ENCODE peak calls at places on chromosomes 13 and 19, in seven cellular contexts. T is endothelial cell of umbilical vein, S is nephron progenitor cell, N is suprapubic skin, R is lower leg skin, O is choroid plexus epithelial cell, D is cardiac muscle cell. J is an unnamed sample.

GRCh38 chr19:13262450-13262849 is 112.2 kb downstream of the IER2 start:
- DNase-seq in T (peak), S (no peak), N (no peak), R (no peak), O (peak), D (peak), J (no peak)

GRCh38 chr13:95707442-95708389 is 30.8 kb downstream of the DNAJC3 start:
- DNase-seq in T (no peak), S (no peak), N (no peak), R (no peak), O (no peak), D (no peak), J (no peak)

GRCh38 chr13:83151308-83151660 is 731.0 kb downstream of the SLITRK1 start:
- DNase-seq in T (no peak), S (no peak), N (no peak), R (no peak), O (peak), D (no peak), J (no peak)

GRCh38 chr13:40608308-40608707 is 58.1 kb downstream of the FOXO1 start:
- DNase-seq in T (no peak), S (no peak), N (no peak), R (no peak), O (no peak), D (no peak), J (no peak)

GRCh38 chr13:44088911-44089851 is 209.5 kb downstream of the LACC1 start:
- DNase-seq in T (no peak), S (no peak), N (no peak), R (no peak), O (no peak), D (no peak), J (no peak)

GRCh38 chr13:95067303-95067702 is 233.9 kb downstream of the ABCC4 start:
- DNase-seq in T (no peak), S (no peak), N (no peak), R (no peak), O (no peak), D (no peak), J (no peak)

GRCh38 chr19:29404951-29405727 is 120.7 kb upstream of the VSTM2B start:
- DNase-seq in T (no peak), S (peak), N (no peak), R (no peak), O (no peak), D (peak), J (no peak)

GRCh38 chr19:6126335-6126974 is 9.0 kb upstream of the ACSBG2 start:
- DNase-seq in T (peak), S (no peak), N (no peak), R (no peak), O (peak), D (peak), J (no peak)

GRCh38 chr13:96020155-96020575 is 33.0 kb downstream of the UGGT2 start:
- DNase-seq in T (peak), S (peak), N (no peak), R (no peak), O (peak), D (peak), J (no peak)

GRCh38 chr13:30340367-30341184 is 33.2 kb upstream of the KATNAL1 start:
- DNase-seq in T (no peak), S (no peak), N (peak), R (peak), O (peak), D (peak), J (peak)

GRCh38 chr19:33621065-33621785 is 528 bp upstream of the CHST8 start:
- DNase-seq in T (no peak), S (no peak), N (no peak), R (no peak), O (no peak), D (no peak), J (no peak)

GRCh38 chr19:47310819-47311218 is 1.2 kb downstream of the C5AR1 start:
- DNase-seq in T (no peak), S (no peak), N (no peak), R (peak), O (peak), D (no peak), J (no peak)

GRCh38 chr13:78709028-78709427 is 50.1 kb upstream of the OBI1 start:
- DNase-seq in T (peak), S (no peak), N (no peak), R (no peak), O (no peak), D (no peak), J (no peak)

GRCh38 chr13:73849292-73849691 is 284.9 kb downstream of the KLF12 start:
- DNase-seq in T (peak), S (no peak), N (no peak), R (no peak), O (peak), D (no peak), J (no peak)

GRCh38 chr13:28586585-28587540 is 72.1 kb upstream of the POMP start:
- DNase-seq in T (no peak), S (no peak), N (no peak), R (no peak), O (no peak), D (no peak), J (no peak)

GRCh38 chr13:29594710-29595379 is 643 bp downstream of the SLC7A1 start:
- DNase-seq in T (peak), S (peak), N (peak), R (peak), O (peak), D (peak), J (peak)

GRCh38 chr19:43634877-43635560 is 4.6 kb downstream of the CADM4 start:
- DNase-seq in T (no peak), S (peak), N (peak), R (no peak), O (peak), D (peak), J (no peak)

DNA sequence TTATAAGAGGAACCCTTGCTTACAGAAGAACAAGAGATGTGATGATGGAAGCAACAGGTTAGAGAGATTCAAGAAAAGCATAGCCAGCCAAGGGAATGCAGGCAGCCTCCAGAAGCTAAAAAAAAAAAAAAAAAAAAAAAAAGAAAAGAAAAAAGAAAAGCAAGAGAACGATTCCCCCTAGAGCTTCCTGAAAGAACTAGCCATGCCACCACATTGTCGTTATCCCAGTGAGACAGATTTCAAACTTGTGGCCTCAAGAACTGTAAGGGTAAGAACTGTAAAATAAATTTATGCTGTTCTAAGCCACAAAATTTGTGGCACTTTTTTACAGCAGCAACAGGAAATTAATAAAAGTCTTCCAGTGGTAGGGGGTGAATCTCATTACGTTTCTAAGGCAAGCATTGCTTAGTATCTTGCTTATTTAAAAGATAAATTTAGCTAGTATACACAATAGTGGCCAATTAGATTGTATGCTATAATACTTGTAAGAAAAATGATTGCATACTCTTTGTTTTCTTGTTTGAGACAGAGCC is 21.8 kb downstream of the RFXAP start:
- DNase-seq in T (no peak), S (no peak), N (no peak), R (no peak), O (no peak), D (no peak), J (no peak)
- TF ChIP-seq CTCF in T (no peak), S (no peak), N (no peak), R (no peak), O (peak), D (no peak), J (no peak)

GRCh38 chr13:43080199-43080598 is 56.8 kb downstream of the DNAJC15 start:
- DNase-seq in T (no peak), S (no peak), N (no peak), R (no peak), O (no peak), D (no peak), J (no peak)

GRCh38 chr13:43089912-43090498 is 66.6 kb downstream of the DNAJC15 start:
- DNase-seq in T (no peak), S (no peak), N (no peak), R (no peak), O (no peak), D (no peak), J (no peak)

GRCh38 chr13:43083750-43084149 is 60.4 kb downstream of the DNAJC15 start:
- DNase-seq in T (no peak), S (no peak), N (no peak), R (no peak), O (no peak), D (no peak), J (no peak)

GRCh38 chr13:43087960-43088580 is 64.7 kb downstream of the DNAJC15 start:
- DNase-seq in T (peak), S (no peak), N (no peak), R (no peak), O (peak), D (no peak), J (no peak)

DNA sequence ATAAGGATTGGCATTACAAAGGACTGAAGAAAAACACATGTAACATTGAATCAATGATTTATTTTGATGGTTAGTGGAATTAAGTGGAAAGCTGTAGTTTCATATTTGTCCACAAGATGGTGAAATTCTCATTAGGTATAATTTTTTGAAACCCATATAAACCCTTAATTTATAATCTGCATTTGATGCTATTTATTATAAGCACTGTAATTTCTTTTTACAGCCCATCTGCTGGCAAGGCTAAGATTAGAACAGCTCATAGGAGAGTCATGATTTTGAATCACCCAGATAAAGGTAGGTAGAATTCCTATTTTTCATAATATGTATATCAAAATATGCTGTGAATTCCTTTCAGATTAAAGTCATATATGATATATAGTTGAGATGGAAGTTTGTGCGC is 62.2 kb downstream of the DNAJC15 start:
- DNase-seq in T (peak), S (no peak), N (no peak), R (no peak), O (peak), D (peak), J (no peak)
- TF ChIP-seq CTCF in T (no peak), S (peak), N (peak), R (no peak), O (peak), D (peak), J (peak)

DNA sequence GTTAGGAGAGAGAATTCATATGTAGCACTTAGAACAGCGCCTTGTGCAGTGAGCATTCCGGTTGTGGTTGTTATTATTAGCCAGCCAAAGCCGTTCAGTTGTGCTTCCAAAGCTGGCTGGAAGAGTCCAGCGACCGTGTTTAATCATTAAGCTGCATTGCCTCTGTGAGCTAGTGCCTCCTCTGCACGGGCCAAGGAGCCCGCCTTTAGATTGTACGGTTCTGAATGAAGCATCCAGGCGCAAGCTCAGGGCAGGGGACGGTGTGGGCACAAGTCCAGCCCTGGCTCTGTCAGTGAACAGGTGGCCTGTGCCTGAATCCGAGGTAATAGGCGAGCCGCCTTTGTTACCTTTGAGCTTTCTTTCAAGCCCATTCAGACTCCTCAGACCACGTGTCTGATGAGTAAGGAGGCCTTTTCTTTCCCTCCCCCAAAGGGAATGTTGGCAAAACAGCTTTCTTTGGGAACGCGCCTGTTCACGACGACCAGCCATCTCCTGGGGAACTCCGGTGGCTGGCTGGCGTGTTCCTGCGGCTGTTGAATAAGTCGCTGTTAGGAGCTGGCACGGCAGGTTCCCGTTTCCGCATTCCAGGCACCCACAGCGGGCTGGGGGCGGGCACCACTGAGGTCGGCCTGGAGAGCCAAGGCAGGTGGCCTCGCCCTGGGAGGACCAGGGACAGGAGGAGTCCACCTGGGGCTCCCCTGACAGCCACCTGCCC is 25.1 kb downstream of the SIPA1L3 start:
- DNase-seq in T (peak), S (peak), N (peak), R (peak), O (peak), D (peak), J (no peak)
- TF ChIP-seq CTCF in T (no peak), S (no peak), N (no peak), R (no peak), O (peak), D (peak), J (peak)

DNA sequence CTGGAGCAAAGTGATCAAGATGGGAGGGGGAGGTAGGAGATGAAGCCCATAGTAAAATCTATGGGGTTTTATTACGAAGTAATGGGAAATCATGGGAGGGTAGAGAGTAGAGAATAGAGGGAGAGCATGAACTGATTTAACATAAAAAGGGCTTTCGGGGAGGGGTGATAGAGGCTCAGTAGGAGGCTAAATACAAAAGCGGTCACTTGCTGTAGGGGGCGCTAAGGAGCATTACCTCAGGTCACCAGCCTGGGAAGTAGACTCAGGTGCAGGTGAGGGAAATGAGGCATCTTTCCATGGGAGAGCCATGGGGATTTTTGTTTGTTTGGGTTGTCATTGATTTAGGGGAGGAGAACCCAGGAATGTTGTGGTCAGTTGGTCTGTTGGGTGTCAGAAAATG is 14.1 kb downstream of the KRTDAP start:
- DNase-seq in T (no peak), S (no peak), N (no peak), R (no peak), O (no peak), D (no peak), J (no peak)
- TF ChIP-seq CTCF in T (no peak), S (no peak), N (no peak), R (no peak), O (peak), D (peak), J (no peak)

DNA sequence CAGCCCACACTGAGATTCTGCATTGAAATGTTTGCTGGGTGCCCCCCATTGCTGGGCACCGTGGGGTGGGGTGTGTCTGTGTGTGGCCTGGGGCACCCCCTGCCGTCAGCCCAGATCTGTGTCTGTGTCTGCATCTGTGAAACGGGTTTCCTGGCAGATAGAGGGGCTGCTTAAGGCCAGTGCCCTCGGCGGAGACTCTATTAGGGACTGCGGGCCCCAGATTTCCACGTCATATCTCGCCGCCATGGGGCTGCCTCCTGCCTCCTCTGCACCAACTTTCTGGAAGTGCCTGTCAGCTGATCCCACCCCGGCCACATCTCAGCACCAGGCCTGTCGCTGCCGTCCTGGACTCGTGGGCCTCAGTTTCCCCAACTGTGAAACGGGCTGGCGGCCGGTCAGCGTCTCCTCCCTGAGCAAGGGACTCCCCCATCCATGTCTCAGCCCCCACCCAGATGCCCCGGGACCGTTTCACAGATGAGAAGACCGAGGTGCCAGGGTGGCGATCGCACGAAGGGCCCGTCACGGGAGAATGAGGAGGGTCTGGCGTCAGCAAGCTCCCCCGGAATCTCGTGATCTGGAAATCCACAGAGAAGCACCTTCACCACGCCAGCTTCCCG is 21.4 kb downstream of the ARID3A start:
- DNase-seq in T (no peak), S (no peak), N (no peak), R (no peak), O (no peak), D (no peak), J (no peak)
- TF ChIP-seq CTCF in T (no peak), S (no peak), N (no peak), R (no peak), O (no peak), D (no peak), J (no peak)

GRCh38 chr19:17677002-17677401 is 11.2 kb downstream of the UNC13A start:
- DNase-seq in T (no peak), S (no peak), N (no peak), R (no peak), O (peak), D (peak), J (no peak)
- TF ChIP-seq CTCF in T (no peak), S (no peak), N (no peak), R (no peak), O (peak), D (peak), J (no peak)

DNA sequence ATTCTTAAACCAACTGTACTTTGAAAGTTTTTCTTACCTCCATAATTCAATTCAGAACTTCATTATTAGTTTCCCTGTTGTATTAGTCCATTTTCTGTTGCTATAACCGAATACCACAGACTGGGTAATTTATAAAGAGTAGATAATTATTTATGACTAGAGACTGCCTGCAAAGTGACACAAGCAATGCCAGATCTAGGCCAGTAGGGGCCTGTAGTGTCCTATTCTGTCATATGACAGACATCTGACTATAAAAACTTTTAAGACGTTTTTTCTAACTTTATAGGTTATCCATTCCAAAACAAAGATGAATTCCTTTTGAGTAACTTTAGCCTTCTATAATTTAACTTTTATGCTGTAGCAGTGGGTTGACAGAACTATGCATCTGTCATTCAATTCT is 2783.8 kb downstream of the PCDH9 start:
- DNase-seq in T (no peak), S (no peak), N (no peak), R (no peak), O (peak), D (no peak), J (no peak)
- TF ChIP-seq CTCF in T (peak), S (peak), N (no peak), R (no peak), O (peak), D (peak), J (peak)

GRCh38 chr19:18588611-18589379 is at the start of gene REX1BD:
- DNase-seq in T (peak), S (peak), N (peak), R (peak), O (peak), D (peak), J (peak)

GRCh38 chr19:18591735-18592385 is 3.3 kb downstream of the REX1BD start:
- DNase-seq in T (no peak), S (no peak), N (no peak), R (no peak), O (no peak), D (no peak), J (no peak)

GRCh38 chr19:18587962-18588610 is 512 bp upstream of the REX1BD start:
- DNase-seq in T (no peak), S (no peak), N (no peak), R (peak), O (no peak), D (no peak), J (no peak)

GRCh38 chr19:18589380-18590272 is 1.0 kb downstream of the REX1BD start:
- DNase-seq in T (peak), S (peak), N (peak), R (peak), O (peak), D (peak), J (no peak)

GRCh38 chr19:18590273-18591272 is 2.0 kb downstream of the REX1BD start:
- DNase-seq in T (no peak), S (peak), N (no peak), R (peak), O (peak), D (peak), J (peak)
- TF ChIP-seq CTCF in T (peak), S (peak), N (no peak), R (no peak), O (peak), D (peak), J (peak)

DNA sequence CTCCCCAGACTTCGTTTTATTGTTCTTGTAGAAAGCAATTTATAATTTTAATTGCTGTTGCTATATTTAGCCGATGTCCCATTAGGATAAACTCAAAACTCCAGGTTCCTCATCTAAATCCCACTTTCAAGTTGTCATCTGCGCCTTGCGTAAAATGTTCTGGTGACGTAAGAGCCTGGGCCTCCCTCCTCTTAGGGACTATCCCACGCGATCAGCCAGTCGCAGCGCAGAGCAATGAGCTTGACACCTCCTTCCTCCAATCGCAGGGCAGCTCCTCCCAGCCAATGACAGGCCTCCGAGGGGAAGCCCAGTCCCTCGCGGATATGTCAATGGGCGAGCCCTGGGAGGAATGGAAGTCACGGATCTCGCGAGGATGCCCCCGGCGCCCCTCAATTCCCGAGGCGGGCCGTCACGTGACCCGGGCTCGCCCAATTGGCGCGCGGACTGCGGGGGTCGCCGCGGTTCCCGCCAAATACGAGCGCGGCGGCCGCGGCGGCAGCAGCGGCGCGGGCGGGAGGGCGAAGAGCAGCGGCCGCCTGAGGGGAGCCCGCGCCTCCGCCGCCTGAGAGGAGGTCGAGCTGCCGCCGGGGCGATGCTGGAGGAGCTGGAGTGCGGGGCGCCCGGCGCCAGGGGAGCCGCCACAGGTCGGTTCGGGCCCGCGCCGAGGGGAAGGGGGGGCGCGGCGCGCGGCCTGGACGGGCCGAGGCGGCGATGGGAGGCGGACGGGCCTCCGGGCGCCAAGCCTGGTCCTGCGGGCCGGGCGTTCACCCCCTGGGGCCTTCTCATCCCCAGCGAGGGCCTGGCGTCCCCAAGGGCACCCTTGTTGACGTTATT is at the start of gene CHAF1A:
- DNase-seq in T (peak), S (peak), N (peak), R (peak), O (peak), D (peak), J (peak)
- TF ChIP-seq CTCF in T (no peak), S (no peak), N (no peak), R (no peak), O (no peak), D (no peak), J (no peak)